ENCODE peak calls at places on chromosomes 11 and 22, in nine cellular contexts. S is RWPE1; P is T-helper 2 cell; G is NCI-H510A; V is COR-L47; I is NCI-H2081; B is activated effector memory CD4-positive, alpha-beta T cell treated with anti-CD3 and anti-CD28 coated beads, Interleukin-2, amount 50 U/mL, for 16 hours; C is CD4-positive, alpha-beta T cell; Z is NT2/D1. R is an unnamed sample.

GRCh38 chr11:22920939-22921565 is 60.8 kb upstream of the CCDC179 start:
- DNase-seq in S (peak), P (peak), G (no peak), V (peak), I (peak), B (no peak), C (no peak), Z (peak), R (no peak)

GRCh38 chr22:43216738-43217137 is 29.8 kb upstream of the TTLL12 start:
- DNase-seq in S (no peak), P (no peak), G (peak), V (peak), I (peak), B (no peak), C (no peak), Z (no peak), R (no peak)

GRCh38 chr22:37674951-37675929 is at the start of gene LGALS1:
- DNase-seq in S (peak), P (peak), G (peak), V (peak), I (peak), B (peak), C (peak), Z (no peak), R (peak)

GRCh38 chr11:17208257-17208999 is 642 bp upstream of the PIK3C2A start:
- DNase-seq in S (peak), P (peak), G (peak), V (peak), I (peak), B (no peak), C (peak), Z (peak), R (no peak)

GRCh38 chr11:15828241-15828903 is 528.0 kb downstream of the SOX6 start:
- DNase-seq in S (no peak), P (no peak), G (no peak), V (no peak), I (no peak), B (no peak), C (no peak), Z (no peak), R (no peak)

GRCh38 chr22:39405346-39406085 is 5.9 kb downstream of the TAB1 start:
- DNase-seq in S (no peak), P (no peak), G (no peak), V (no peak), I (no peak), B (no peak), C (no peak), Z (no peak), R (peak)

GRCh38 chr11:20020198-20020597 is 140.1 kb downstream of the DBX1 start:
- DNase-seq in S (no peak), P (no peak), G (no peak), V (no peak), I (no peak), B (no peak), C (no peak), Z (no peak), R (no peak)

GRCh38 chr11:77487790-77488189 is 13.9 kb upstream of the PAK1 start:
- DNase-seq in S (no peak), P (no peak), G (no peak), V (no peak), I (no peak), B (no peak), C (no peak), Z (no peak), R (no peak)

GRCh38 chr11:64545605-64546004 is 45.4 kb upstream of the SLC22A12 start:
- DNase-seq in S (peak), P (no peak), G (no peak), V (no peak), I (no peak), B (no peak), C (no peak), Z (no peak), R (no peak)

GRCh38 chr22:48071305-48071704 is 1308.9 kb downstream of the TBC1D22A start:
- DNase-seq in S (no peak), P (no peak), G (no peak), V (no peak), I (no peak), B (no peak), C (no peak), Z (no peak), R (no peak)

GRCh38 chr22:42991010-42991651 is 23.8 kb downstream of the PACSIN2 start:
- DNase-seq in S (no peak), P (no peak), G (no peak), V (no peak), I (no peak), B (no peak), C (no peak), Z (no peak), R (no peak)

GRCh38 chr11:27705873-27706820 is 5.9 kb upstream of the BDNF start:
- DNase-seq in S (peak), P (no peak), G (no peak), V (no peak), I (peak), B (no peak), C (no peak), Z (no peak), R (no peak)

GRCh38 chr11:17230867-17231851 is 23.4 kb upstream of the PIK3C2A start:
- DNase-seq in S (no peak), P (peak), G (no peak), V (no peak), I (no peak), B (peak), C (no peak), Z (no peak), R (no peak)

GRCh38 chr22:32411829-32412592 is at the start of gene RTCB:
- DNase-seq in S (peak), P (peak), G (peak), V (peak), I (peak), B (peak), C (peak), Z (peak), R (peak)

GRCh38 chr22:45438364-45438763 is 24.9 kb downstream of the RIBC2 start:
- DNase-seq in S (no peak), P (no peak), G (no peak), V (no peak), I (no peak), B (no peak), C (no peak), Z (no peak), R (no peak)

GRCh38 chr11:9263840-9264380 is 1.2 kb downstream of the DENND5A start:
- DNase-seq in S (peak), P (peak), G (no peak), V (no peak), I (no peak), B (peak), C (peak), Z (no peak), R (no peak)

GRCh38 chr22:38088723-38089473 is 4.9 kb upstream of the SLC16A8 start:
- DNase-seq in S (no peak), P (no peak), G (no peak), V (no peak), I (no peak), B (no peak), C (no peak), Z (no peak), R (no peak)

GRCh38 chr11:93838967-93839366 is 11.5 kb downstream of the VSTM5 start:
- DNase-seq in S (no peak), P (no peak), G (no peak), V (no peak), I (no peak), B (no peak), C (no peak), Z (no peak), R (no peak)

GRCh38 chr22:17103351-17103750 is 17.8 kb downstream of the TMEM121B start:
- DNase-seq in S (no peak), P (no peak), G (no peak), V (no peak), I (no peak), B (no peak), C (no peak), Z (no peak), R (peak)

GRCh38 chr11:25423436-25424184 is 908.3 kb upstream of the ANO3 start:
- DNase-seq in S (peak), P (no peak), G (no peak), V (no peak), I (no peak), B (no peak), C (no peak), Z (no peak), R (no peak)

GRCh38 chr22:36902143-36902911 is 11.1 kb upstream of the CSF2RB start:
- DNase-seq in S (no peak), P (no peak), G (no peak), V (no peak), I (no peak), B (no peak), C (no peak), Z (no peak), R (no peak)

GRCh38 chr11:126375726-126376125 is 20.2 kb downstream of the ST3GAL4 start:
- DNase-seq in S (peak), P (no peak), G (no peak), V (no peak), I (no peak), B (no peak), C (no peak), Z (no peak), R (no peak)

GRCh38 chr11:2998073-2998850 is 6.1 kb upstream of the NAP1L4 start:
- DNase-seq in S (no peak), P (no peak), G (no peak), V (peak), I (peak), B (no peak), C (no peak), Z (no peak), R (peak)

GRCh38 chr11:97110376-97110775 is 720.6 kb downstream of the JRKL start:
- DNase-seq in S (no peak), P (no peak), G (no peak), V (no peak), I (no peak), B (no peak), C (no peak), Z (no peak), R (no peak)

GRCh38 chr11:90364527-90364926 is 141.7 kb upstream of the CHORDC1 start:
- DNase-seq in S (no peak), P (no peak), G (no peak), V (no peak), I (no peak), B (no peak), C (no peak), Z (no peak), R (no peak)

GRCh38 chr22:39820266-39820665 is 73.3 kb downstream of the ENTHD1 start:
- DNase-seq in S (peak), P (no peak), G (no peak), V (no peak), I (no peak), B (no peak), C (no peak), Z (no peak), R (no peak)

GRCh38 chr11:9313648-9314290 is 624 bp downstream of the TMEM41B start:
- DNase-seq in S (peak), P (peak), G (no peak), V (no peak), I (peak), B (peak), C (peak), Z (no peak), R (no peak)

GRCh38 chr22:29151316-29151715 is 54.4 kb upstream of the EMID1 start:
- DNase-seq in S (no peak), P (no peak), G (no peak), V (no peak), I (no peak), B (no peak), C (no peak), Z (no peak), R (no peak)

GRCh38 chr22:39530692-39531331 is 1.7 kb downstream of the RPS19BP1 start:
- DNase-seq in S (peak), P (peak), G (no peak), V (peak), I (no peak), B (no peak), C (no peak), Z (no peak), R (no peak)

GRCh38 chr11:36793542-36793926 is 195.5 kb upstream of the RAG2 start:
- DNase-seq in S (no peak), P (no peak), G (no peak), V (no peak), I (no peak), B (no peak), C (no peak), Z (peak), R (no peak)

GRCh38 chr11:79304599-79305212 is 136.1 kb downstream of the TENM4 start:
- DNase-seq in S (no peak), P (peak), G (no peak), V (no peak), I (no peak), B (no peak), C (no peak), Z (no peak), R (no peak)

GRCh38 chr11:125164422-125165110 is at the start of gene PKNOX2:
- DNase-seq in S (peak), P (peak), G (peak), V (peak), I (peak), B (peak), C (peak), Z (peak), R (peak)

GRCh38 chr11:120147094-120147949 is 9.4 kb upstream of the TRIM29 start:
- DNase-seq in S (no peak), P (no peak), G (no peak), V (no peak), I (no peak), B (no peak), C (no peak), Z (no peak), R (no peak)

GRCh38 chr11:67256477-67256876 is 9.8 kb upstream of the GRK2 start:
- DNase-seq in S (no peak), P (no peak), G (no peak), V (no peak), I (no peak), B (no peak), C (no peak), Z (no peak), R (no peak)

GRCh38 chr22:29988719-29989118 is 91.5 kb upstream of the HORMAD2 start:
- DNase-seq in S (no peak), P (no peak), G (no peak), V (no peak), I (no peak), B (no peak), C (no peak), Z (no peak), R (no peak)

GRCh38 chr22:44988671-44989070 is 21.1 kb downstream of the PHF21B start:
- DNase-seq in S (no peak), P (no peak), G (no peak), V (no peak), I (no peak), B (no peak), C (no peak), Z (no peak), R (no peak)

GRCh38 chr22:38490915-38491314 is 15.2 kb downstream of the DDX17 start:
- DNase-seq in S (no peak), P (no peak), G (no peak), V (no peak), I (no peak), B (no peak), C (no peak), Z (no peak), R (no peak)

GRCh38 chr22:50626314-50626855 is 1.6 kb downstream of the ARSA start:
- DNase-seq in S (no peak), P (no peak), G (no peak), V (no peak), I (no peak), B (peak), C (no peak), Z (no peak), R (no peak)

GRCh38 chr11:2516276-2517015 is 71.6 kb downstream of the KCNQ1 start:
- DNase-seq in S (no peak), P (no peak), G (no peak), V (no peak), I (no peak), B (peak), C (no peak), Z (no peak), R (peak)